ENCODE peak calls at places on chromosomes 13 and 19, in six cellular contexts. O is mucosa of descending colon; N is GM23338; X is lower lobe of right lung; H is CD8-positive, alpha-beta T cell; L is tibial nerve. V is an unnamed sample.

GRCh38 chr19:57465680-57466381 is 8.9 kb upstream of the VN1R1 start:
- DNase-seq in O (peak), N (peak), X (no peak), H (no peak), L (no peak), V (peak)

GRCh38 chr13:44243198-44243852 is 130.3 kb upstream of the SERP2 start:
- DNase-seq in O (peak), N (peak), X (peak), H (no peak), L (no peak), V (peak)

GRCh38 chr13:38417241-38417640 is 67.6 kb downstream of the UFM1 start:
- DNase-seq in O (no peak), N (no peak), X (no peak), H (no peak), L (no peak), V (no peak)

GRCh38 chr13:24502567-24503375 is 9.8 kb downstream of the PARP4 start:
- DNase-seq in O (peak), N (no peak), X (no peak), H (no peak), L (no peak), V (no peak)

GRCh38 chr19:6238643-6239281 is 41.0 kb downstream of the MLLT1 start:
- DNase-seq in O (no peak), N (no peak), X (peak), H (no peak), L (peak), V (no peak)

GRCh38 chr19:55473201-55473600 is 3.2 kb upstream of the ZNF628 start:
- DNase-seq in O (no peak), N (no peak), X (no peak), H (no peak), L (no peak), V (no peak)

GRCh38 chr19:44718441-44719261 is 19.7 kb downstream of the CEACAM16 start:
- DNase-seq in O (peak), N (peak), X (peak), H (no peak), L (peak), V (no peak)

GRCh38 chr13:91307887-91308286 is 39.6 kb upstream of the MIR17HG start:
- DNase-seq in O (no peak), N (no peak), X (no peak), H (no peak), L (no peak), V (no peak)

GRCh38 chr13:112713517-112714253 is 23.8 kb downstream of the ATP11A start:
- DNase-seq in O (no peak), N (no peak), X (no peak), H (no peak), L (no peak), V (no peak)

GRCh38 chr13:62110079-62110478 is 694.4 kb upstream of the PCDH20 start:
- DNase-seq in O (no peak), N (no peak), X (no peak), H (no peak), L (no peak), V (no peak)

GRCh38 chr19:3573162-3573857 is 566 bp downstream of the HMG20B start:
- DNase-seq in O (peak), N (peak), X (peak), H (no peak), L (no peak), V (no peak)

GRCh38 chr13:43030548-43030947 is 7.2 kb downstream of the DNAJC15 start:
- DNase-seq in O (no peak), N (no peak), X (no peak), H (no peak), L (no peak), V (no peak)

GRCh38 chr19:51572908-51573307 is 1.8 kb downstream of the ZNF175 start:
- DNase-seq in O (no peak), N (no peak), X (no peak), H (no peak), L (no peak), V (no peak)

GRCh38 chr19:33394006-33394722 is 20.7 kb downstream of the CEBPG start:
- DNase-seq in O (no peak), N (no peak), X (peak), H (no peak), L (peak), V (no peak)

GRCh38 chr19:54042989-54043388 is 20.7 kb downstream of the VSTM1 start:
- DNase-seq in O (no peak), N (no peak), X (no peak), H (no peak), L (no peak), V (no peak)

DNA sequence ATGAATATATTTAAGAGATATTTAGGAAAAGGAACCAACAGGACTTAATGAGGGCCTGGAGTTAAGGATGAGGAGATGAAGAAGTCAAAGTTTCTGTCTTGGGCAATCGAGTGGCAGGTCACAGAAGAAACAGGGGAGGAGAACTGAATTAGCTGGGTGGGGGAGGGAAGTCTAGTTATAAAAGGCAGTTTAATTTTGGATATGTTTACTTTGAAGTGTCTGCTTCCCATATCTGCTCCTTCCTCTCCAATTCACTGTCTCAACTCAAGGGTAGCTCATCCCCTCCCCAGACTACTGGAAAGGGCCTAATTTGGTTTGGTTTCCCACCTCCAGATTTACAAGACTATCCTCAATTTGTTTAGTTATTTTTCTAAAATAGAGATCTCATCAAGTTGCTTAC is 195.9 kb downstream of the VWA8 start:
- DNase-seq in O (no peak), N (no peak), X (no peak), H (no peak), L (no peak), V (no peak)
- TF ChIP-seq CTCF in O (no peak), N (no peak), X (no peak), H (no peak), L (no peak), V (no peak)

GRCh38 chr19:17303167-17303939 is at the start of gene ABHD8:
- DNase-seq in O (peak), N (peak), X (peak), H (peak), L (peak), V (peak)
- TF ChIP-seq CTCF in O (peak), N (peak), X (peak), H (no peak), L (peak), V (no peak)

DNA sequence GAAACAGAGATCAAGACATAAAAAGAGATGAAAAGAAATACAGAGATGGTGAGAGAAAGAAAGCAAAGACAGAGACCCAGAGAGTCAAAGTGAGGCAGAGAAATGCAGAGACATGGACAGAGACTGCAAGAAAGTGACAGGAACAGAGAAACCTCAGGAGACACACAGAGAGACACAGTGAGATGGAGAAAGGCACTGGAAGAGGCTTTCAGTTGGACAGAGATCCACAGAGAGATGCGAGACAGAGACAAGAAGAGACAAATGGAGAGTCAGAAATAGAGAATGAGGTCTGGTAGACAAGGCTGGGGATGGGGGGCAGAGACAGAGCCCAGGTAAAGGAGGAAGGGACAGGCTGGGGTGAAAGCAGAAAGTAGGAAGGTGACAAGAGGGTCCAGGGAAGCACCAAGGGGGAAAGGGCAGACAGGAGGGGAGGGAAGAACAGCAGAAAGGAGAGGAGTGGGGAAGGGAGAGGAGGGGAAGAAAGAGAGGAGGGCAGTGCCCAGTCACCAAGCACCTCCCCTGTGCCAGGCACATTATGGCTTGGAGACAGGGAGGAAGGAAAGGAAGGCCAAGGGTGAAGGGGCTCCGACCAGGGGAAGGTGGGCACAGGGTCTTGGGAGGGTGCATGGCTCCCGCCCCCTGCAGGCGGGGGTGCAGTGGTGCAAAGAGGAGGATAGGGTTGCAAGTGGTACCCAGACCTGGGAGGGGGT is 38.5 kb downstream of the DEDD2 start:
- DNase-seq in O (no peak), N (peak), X (no peak), H (no peak), L (no peak), V (no peak)
- TF ChIP-seq CTCF in O (no peak), N (peak), X (peak), H (peak), L (no peak), V (no peak)

DNA sequence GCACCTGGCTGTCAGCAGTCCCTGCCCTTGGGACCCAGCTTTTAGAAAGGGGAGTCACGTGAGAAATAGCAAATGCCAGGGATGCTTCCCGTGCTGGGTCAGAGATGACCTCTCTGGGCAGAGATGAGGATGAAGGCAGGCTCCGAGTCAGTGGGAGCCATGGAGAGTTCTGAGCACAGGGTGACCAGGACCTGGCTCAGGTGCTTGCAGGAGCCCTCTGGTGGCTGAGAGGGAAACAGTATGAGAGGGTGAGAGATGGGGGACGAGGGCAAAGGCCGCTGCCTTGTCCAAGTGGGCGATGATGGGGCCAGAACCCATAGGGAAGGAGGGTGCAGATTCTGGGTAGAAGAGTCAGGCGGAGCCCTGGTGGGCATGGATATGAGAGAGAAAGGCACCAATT is 15.8 kb downstream of the TMED1 start:
- DNase-seq in O (no peak), N (peak), X (no peak), H (no peak), L (no peak), V (no peak)
- TF ChIP-seq CTCF in O (no peak), N (peak), X (peak), H (no peak), L (no peak), V (no peak)

DNA sequence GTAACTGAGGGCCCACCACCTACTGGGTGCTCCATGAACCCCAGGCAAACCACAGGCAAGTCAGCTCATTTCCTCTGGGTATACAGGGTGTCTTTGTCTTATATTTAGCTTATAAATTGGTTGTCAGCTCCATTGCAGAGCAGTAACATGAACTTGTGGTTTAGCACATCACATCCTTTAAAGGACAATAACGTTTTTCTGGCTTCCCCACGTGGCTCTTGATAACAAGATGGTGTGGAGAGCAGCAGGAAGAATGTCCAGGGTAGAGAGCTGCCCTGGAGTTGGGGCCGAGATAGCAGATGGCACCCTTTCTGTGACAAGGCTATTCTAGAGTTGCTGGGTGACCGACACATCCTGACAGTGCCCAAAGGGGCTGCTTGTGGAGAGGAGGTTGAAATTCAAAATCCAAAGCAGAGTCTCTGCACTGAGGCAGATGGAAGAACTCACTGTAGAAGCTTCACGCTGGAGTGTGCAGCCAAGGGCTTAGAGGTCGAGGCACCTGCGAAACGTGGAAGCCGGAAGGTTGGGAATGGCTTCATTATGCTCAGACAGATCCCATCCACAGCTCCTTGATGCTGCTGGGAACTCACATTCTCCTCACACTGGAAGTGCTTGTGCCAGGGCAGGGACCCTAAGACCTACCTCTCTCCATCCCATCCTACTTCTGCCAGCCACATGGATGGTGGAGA is 133.0 kb upstream of the FRY start:
- DNase-seq in O (no peak), N (no peak), X (no peak), H (no peak), L (no peak), V (peak)
- TF ChIP-seq CTCF in O (no peak), N (no peak), X (no peak), H (no peak), L (no peak), V (no peak)

GRCh38 chr19:18815673-18816072 is 16.1 kb upstream of the UPF1 start:
- DNase-seq in O (no peak), N (no peak), X (no peak), H (no peak), L (no peak), V (no peak)

GRCh38 chr19:18809149-18809978 is 18.3 kb upstream of the COMP start:
- DNase-seq in O (no peak), N (no peak), X (no peak), H (no peak), L (peak), V (no peak)

GRCh38 chr19:18817574-18817973 is 14.2 kb upstream of the UPF1 start:
- DNase-seq in O (no peak), N (no peak), X (no peak), H (no peak), L (no peak), V (no peak)

GRCh38 chr19:18814063-18814462 is 17.7 kb upstream of the UPF1 start:
- DNase-seq in O (no peak), N (no peak), X (no peak), H (no peak), L (peak), V (no peak)
- TF ChIP-seq CTCF in O (no peak), N (no peak), X (no peak), H (no peak), L (no peak), V (no peak)

DNA sequence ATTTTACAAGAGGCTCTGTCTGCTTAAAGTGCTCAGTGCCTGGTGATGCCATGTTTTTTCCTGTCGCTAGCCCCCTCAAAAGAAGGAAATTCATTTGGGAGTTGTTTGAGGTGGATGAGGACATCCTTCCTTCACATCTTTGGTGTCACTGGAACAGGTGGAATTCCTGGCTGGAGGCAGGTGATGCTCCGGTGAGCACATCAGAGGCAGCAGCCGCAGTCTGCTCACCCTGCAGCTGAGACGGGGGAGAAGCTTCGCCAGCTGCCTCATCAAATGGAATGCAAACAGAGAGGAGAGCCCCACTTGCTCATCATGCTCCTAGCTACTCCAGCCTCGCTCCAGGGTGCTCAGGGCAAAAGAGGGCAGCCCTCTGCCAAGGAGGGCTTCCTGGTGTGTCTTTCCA is 74.1 kb upstream of the UBL3 start:
- DNase-seq in O (no peak), N (no peak), X (no peak), H (no peak), L (no peak), V (no peak)
- TF ChIP-seq CTCF in O (no peak), N (no peak), X (no peak), H (no peak), L (peak), V (no peak)

V was measured in GM20000.